ENCODE peak calls at places on chromosomes 5 and 9, in five cellular contexts. R, X, Y, Z and T are unnamed samples.

GRCh38 chr5:101024299-101024698 is 121.2 kb upstream of the ST8SIA4 start:
- DNase-seq in R (no peak), X (no peak), Y (no peak), Z (no peak), T (no peak)

GRCh38 chr9:93826209-93826608 is 128.9 kb downstream of the BARX1 start:
- DNase-seq in R (no peak), X (no peak), Y (no peak), Z (no peak), T (no peak)

GRCh38 chr5:41270423-41271251 is 57.3 kb upstream of the C6 start:
- DNase-seq in R (no peak), X (peak; percentile 6), Y (no peak), Z (peak; percentile 64), T (peak; percentile 53)

GRCh38 chr9:111945216-111945615 is 48.6 kb downstream of the UGCG start:
- DNase-seq in R (no peak), X (no peak), Y (no peak), Z (no peak), T (no peak)

GRCh38 chr5:157290156-157290980 is 24.4 kb downstream of the CYFIP2 start:
- DNase-seq in R (no peak), X (no peak), Y (no peak), Z (no peak), T (no peak)

GRCh38 chr5:67065237-67065636 is 131.4 kb downstream of the CD180 start:
- DNase-seq in R (no peak), X (no peak), Y (no peak), Z (no peak), T (no peak)

GRCh38 chr9:17625644-17626388 is 47.0 kb downstream of the SH3GL2 start:
- DNase-seq in R (no peak), X (no peak), Y (no peak), Z (no peak), T (no peak)

GRCh38 chr5:664343-664993 is 28.7 kb downstream of the TPPP start:
- DNase-seq in R (no peak), X (peak; percentile 22), Y (peak; percentile 30), Z (peak; percentile 79), T (no peak)

GRCh38 chr5:82255844-82256243 is 22.3 kb downstream of the RPS23 start:
- DNase-seq in R (no peak), X (no peak), Y (no peak), Z (no peak), T (no peak)

GRCh38 chr5:116360008-116360853 is 214.4 kb downstream of the SEMA6A start:
- DNase-seq in R (no peak), X (peak; percentile 88), Y (no peak), Z (peak; percentile 32), T (no peak)

GRCh38 chr5:55742778-55743177 is 4.9 kb downstream of the DDX4 start:
- DNase-seq in R (no peak), X (no peak), Y (no peak), Z (peak; percentile 28), T (no peak)

GRCh38 chr9:91589101-91589553 is 165.5 kb upstream of the NFIL3 start:
- DNase-seq in R (no peak), X (peak; percentile 16), Y (no peak), Z (peak; percentile 23), T (peak; percentile 59)

GRCh38 chr5:102289251-102289899 is 6.7 kb downstream of the SLCO4C1 start:
- DNase-seq in R (no peak), X (no peak), Y (no peak), Z (no peak), T (no peak)

GRCh38 chr5:176784218-176785165 is 25.9 kb upstream of the UNC5A start:
- DNase-seq in R (no peak), X (no peak), Y (no peak), Z (no peak), T (peak; percentile 56)

GRCh38 chr9:85522459-85523092 is 219.2 kb downstream of the AGTPBP1 start:
- DNase-seq in R (no peak), X (peak; percentile 34), Y (peak; percentile 69), Z (no peak), T (no peak)

GRCh38 chr9:120909904-120910303 is 16.7 kb downstream of the TRAF1 start:
- DNase-seq in R (no peak), X (no peak), Y (no peak), Z (no peak), T (no peak)

GRCh38 chr5:77718934-77719610 is 57.1 kb downstream of the TBCA start:
- DNase-seq in R (no peak), X (no peak), Y (no peak), Z (no peak), T (no peak)

GRCh38 chr9:15606667-15607472 is 54.0 kb downstream of the CCDC171 start:
- DNase-seq in R (peak; percentile 14), X (no peak), Y (no peak), Z (no peak), T (peak; percentile 3)

GRCh38 chr5:531101-531748 is 7.0 kb upstream of the SLC9A3 start:
- DNase-seq in R (no peak), X (peak; percentile 84), Y (no peak), Z (no peak), T (no peak)

GRCh38 chr5:149485655-149486615 is 65.3 kb downstream of the CSNK1A1 start:
- DNase-seq in R (peak; percentile 23), X (peak; percentile 63), Y (peak; percentile 81), Z (peak; percentile 88), T (peak; percentile 98)

GRCh38 chr5:16749626-16750025 is 132.8 kb upstream of the RETREG1 start:
- DNase-seq in R (no peak), X (no peak), Y (no peak), Z (no peak), T (no peak)

GRCh38 chr5:95027151-95027721 is 257.7 kb downstream of the MCTP1 start:
- DNase-seq in R (no peak), X (no peak), Y (no peak), Z (no peak), T (no peak)

GRCh38 chr9:112866662-112867274 is 23.9 kb downstream of the SLC46A2 start:
- DNase-seq in R (peak; percentile 46), X (no peak), Y (peak; percentile 59), Z (no peak), T (no peak)

GRCh38 chr5:108743344-108743743 is 4.4 kb upstream of the FER start:
- DNase-seq in R (no peak), X (no peak), Y (no peak), Z (no peak), T (no peak)

DNA sequence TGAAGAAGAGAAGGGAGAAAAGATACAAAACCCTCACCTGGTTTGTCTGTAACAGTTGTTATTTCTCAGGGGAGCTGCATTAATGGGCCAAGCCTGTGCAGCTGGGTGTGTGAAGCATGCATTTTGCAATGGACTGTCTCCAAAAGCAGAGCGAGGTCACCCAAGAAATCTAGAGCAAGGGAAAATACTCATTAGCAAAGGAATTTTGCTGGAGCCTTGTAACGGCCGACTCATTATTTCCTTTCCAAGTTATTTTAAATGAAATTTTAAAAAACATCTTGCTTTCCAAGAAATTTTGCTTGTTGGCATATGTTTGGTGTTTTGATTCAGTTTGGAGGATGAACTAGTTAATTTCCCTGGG is 3.5 kb downstream of the S1PR3 start:
- DNase-seq in R (no peak), X (no peak), Y (no peak), Z (no peak), T (no peak)
- H3K4me3 ChIP-seq in R (no peak overlapping the region), X (no peak overlapping the region), Y (no peak overlapping the region), Z (no peak overlapping the region), T (peak overlapping the region; percentile 91)

GRCh38 chr9:124844291-124844690 is 9.0 kb upstream of the WDR38 start:
- DNase-seq in R (peak; percentile 9), X (peak; percentile 57), Y (no peak), Z (no peak), T (no peak)

GRCh38 chr9:124841422-124841821 is 11.8 kb upstream of the WDR38 start:
- DNase-seq in R (no peak), X (no peak), Y (no peak), Z (no peak), T (no peak)

GRCh38 chr9:124839612-124840299 is 13.5 kb upstream of the WDR38 start:
- DNase-seq in R (peak; percentile 44), X (no peak), Y (no peak), Z (no peak), T (no peak)

GRCh38 chr9:124843635-124844034 is 9.6 kb upstream of the WDR38 start:
- DNase-seq in R (peak; percentile 17), X (peak; percentile 40), Y (no peak), Z (no peak), T (no peak)

DNA sequence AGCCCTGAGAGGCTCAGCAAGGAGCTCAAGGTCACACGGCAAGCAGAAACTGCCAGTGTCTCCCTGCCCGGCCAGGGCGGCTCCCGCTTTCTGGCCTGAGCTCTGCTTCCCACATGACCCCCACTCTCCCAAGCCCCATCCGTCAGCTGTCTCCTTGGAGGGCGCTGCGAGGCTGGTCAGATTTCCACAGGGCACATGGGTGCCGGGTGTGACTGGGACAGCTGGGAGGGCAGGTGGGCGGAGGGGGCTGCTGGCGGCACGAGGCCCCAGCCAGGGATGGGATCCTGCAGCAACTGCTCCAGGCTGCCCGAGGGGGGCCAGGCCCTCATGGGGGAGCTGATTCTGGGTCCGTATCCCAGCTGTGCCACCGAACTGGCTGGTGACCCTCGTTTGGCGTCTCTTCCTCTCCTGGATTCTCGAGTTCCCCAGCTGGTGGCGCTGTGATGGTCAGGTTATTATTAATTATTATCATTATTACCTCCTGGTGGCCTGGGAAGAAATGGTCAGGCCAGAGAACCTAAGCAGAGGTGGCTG is 12.9 kb upstream of the WDR38 start:
- DNase-seq in R (peak; percentile 26), X (no peak), Y (no peak), Z (peak; percentile 59), T (no peak)
- TF ChIP-seq CTCF in R (peak; percentile 84), X (no peak), Y (no peak), Z (peak; percentile 36), T (peak; percentile 37)

DNA sequence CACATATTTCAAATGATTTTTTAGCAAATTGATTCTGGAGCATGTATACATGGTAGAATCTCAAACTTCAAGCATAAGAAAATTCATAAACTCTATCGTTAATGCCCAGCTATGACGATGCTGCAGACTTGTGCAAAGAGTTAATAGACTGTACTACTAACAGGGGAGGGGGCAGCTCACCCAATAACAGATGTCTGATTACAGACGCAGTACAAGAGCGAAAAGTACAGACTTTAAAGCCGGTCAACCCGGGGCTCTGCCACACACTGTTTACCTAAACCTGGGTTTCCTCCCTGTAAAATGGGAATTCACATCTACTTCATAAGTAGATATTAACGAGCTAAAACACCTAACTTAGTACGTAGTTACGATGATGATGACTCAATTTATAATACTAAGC is 651 bp downstream of the TRIM23 start:
- DNase-seq in R (peak; percentile 13), X (no peak), Y (no peak), Z (no peak), T (no peak)
- H3K27ac ChIP-seq in R (peak overlapping the region; percentile 84), X (peak overlapping the region; percentile 80), Y (peak overlapping the region; percentile 90), Z (no peak overlapping the region), T (no peak overlapping the region)

DNA sequence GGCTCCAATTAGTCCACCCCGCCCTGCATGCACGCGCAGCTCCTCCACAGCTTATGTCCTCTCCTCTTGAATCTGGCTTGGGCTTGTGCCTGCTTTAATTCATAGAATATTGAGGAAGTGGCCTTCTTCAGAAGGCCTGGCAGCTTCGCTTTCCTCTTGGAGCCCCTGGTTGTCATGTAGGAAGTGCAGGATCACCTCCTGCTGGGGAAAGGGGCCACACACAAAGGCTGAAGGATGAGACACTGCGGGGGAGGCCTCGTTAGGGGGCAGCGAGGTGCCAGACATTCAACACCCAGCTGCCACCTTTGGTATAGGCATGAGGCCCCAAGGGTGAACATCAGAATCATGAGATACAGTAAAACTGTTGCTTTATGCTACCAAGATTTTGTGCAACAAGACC is 2.7 kb upstream of the CNOT6 start:
- DNase-seq in R (no peak), X (no peak), Y (no peak), Z (no peak), T (no peak)
- H3K4me3 ChIP-seq in R (no peak overlapping the region), X (no peak overlapping the region), Y (no peak overlapping the region), Z (no peak overlapping the region), T (no peak overlapping the region)